ENCODE peak calls at places on chromosome 12, in seven cellular contexts. N is Right ventricle myocardium superior, K is HuH-7, H is IMR-90, I is NCI-H1092, T is fibroblast of villous mesenchyme, A is H54. Y is an unnamed sample.

GRCh38 chr12:42588981-42589464 is 523 bp downstream of the PRICKLE1 start:
- DNase-seq in A (no peak), K (peak; percentile 41), T (no peak), I (no peak), N (peak; percentile 50), H (peak; percentile 38), Y (no peak)

GRCh38 chr12:1593232-1594044 is 943 bp downstream of the FBXL14 start:
- DNase-seq in K (no peak), I (no peak), A (no peak), N (peak; percentile 58), H (no peak), T (no peak), Y (no peak)

GRCh38 chr12:14418526-14418925 is 53.0 kb downstream of the ATF7IP start:
- DNase-seq in I (no peak), H (peak; percentile 38), N (no peak), T (no peak), A (no peak), K (no peak), Y (no peak)

GRCh38 chr12:93892431-93893210 is 215.4 kb downstream of the CRADD start:
- DNase-seq in H (no peak), T (no peak), K (no peak), A (no peak), I (no peak), N (no peak), Y (no peak)

GRCh38 chr12:64610092-64610659 is at the start of gene RASSF3:
- DNase-seq in T (peak; percentile 81), K (peak; percentile 64), I (no peak), H (peak; percentile 67), A (peak; percentile 52), N (peak; percentile 88), Y (no peak)

GRCh38 chr12:102939670-102940222 is 17.7 kb upstream of the ASCL1 start:
- DNase-seq in A (no peak), N (no peak), K (no peak), T (no peak), I (no peak), H (no peak), Y (no peak)

GRCh38 chr12:76943004-76943403 is 64.2 kb upstream of the CSRP2 start:
- DNase-seq in T (no peak), N (no peak), H (no peak), I (no peak), K (no peak), A (no peak), Y (no peak)

GRCh38 chr12:94795520-94795919 is 145.2 kb upstream of the TMCC3 start:
- DNase-seq in A (peak; percentile 12), T (peak; percentile 53), N (peak; percentile 43), I (no peak), K (no peak), H (peak; percentile 53), Y (no peak)

GRCh38 chr12:45726594-45727300 is 2.8 kb upstream of the ARID2 start:
- DNase-seq in N (peak; percentile 76), H (peak; percentile 21), T (peak; percentile 52), I (peak; percentile 89), K (peak; percentile 33), A (peak; percentile 15), Y (no peak)

GRCh38 chr12:11877869-11878780 is 192.6 kb upstream of the BCL2L14 start:
- DNase-seq in I (no peak), H (peak; percentile 80), T (peak; percentile 64), A (peak; percentile 55), N (no peak), K (no peak), Y (no peak)

GRCh38 chr12:26198742-26199141 is 3.4 kb downstream of the SSPN start:
- DNase-seq in I (no peak), N (no peak), H (peak; percentile 63), T (peak; percentile 19), K (no peak), A (peak; percentile 22), Y (no peak)

GRCh38 chr12:121404734-121405133 is 4.8 kb downstream of the RNF34 start:
- DNase-seq in A (no peak), H (no peak), I (peak; percentile 38), T (peak; percentile 18), K (peak; percentile 13), N (no peak), Y (no peak)

GRCh38 chr12:14776236-14776959 is 26.9 kb downstream of the WBP11 start:
- DNase-seq in H (peak; percentile 29), N (no peak), I (no peak), A (no peak), T (no peak), K (no peak), Y (no peak)

GRCh38 chr12:55996201-55996714 is 818 bp upstream of the SUOX start:
- DNase-seq in I (peak; percentile 13), H (peak; percentile 62), T (peak; percentile 74), A (peak; percentile 27), N (peak; percentile 58), K (no peak), Y (no peak)

GRCh38 chr12:66235626-66236281 is 46.7 kb downstream of the IRAK3 start:
- DNase-seq in N (no peak), I (no peak), T (peak; percentile 13), A (no peak), H (peak; percentile 4), K (no peak), Y (no peak)

GRCh38 chr12:89244536-89244935 is 107.8 kb downstream of the DUSP6 start:
- DNase-seq in I (no peak), H (peak; percentile 64), T (peak; percentile 89), K (no peak), N (no peak), A (no peak), Y (no peak)

GRCh38 chr12:49853671-49854070 is 10.8 kb upstream of the BCDIN3D start:
- DNase-seq in H (no peak), A (no peak), T (no peak), I (no peak), N (no peak), K (no peak), Y (no peak)

GRCh38 chr12:52506858-52507715 is 13.1 kb downstream of the KRT5 start:
- DNase-seq in H (peak; percentile 65), N (no peak), A (peak; percentile 31), T (peak; percentile 74), I (peak; percentile 4), K (peak; percentile 46), Y (no peak)

GRCh38 chr12:87234898-87235297 is 794.3 kb downstream of the C12orf50 start:
- DNase-seq in N (no peak), T (no peak), A (no peak), I (no peak), H (no peak), K (no peak), Y (no peak)

GRCh38 chr12:89351489-89352241 is 636 bp downstream of the DUSP6 start:
- DNase-seq in I (peak; percentile 51), T (peak; percentile 45), N (peak; percentile 66), K (no peak), H (peak; percentile 35), A (no peak), Y (no peak)

GRCh38 chr12:109761631-109761950 is 48.0 kb downstream of the FAM222A start:
- DNase-seq in H (no peak), A (no peak), T (no peak), N (no peak), K (no peak), I (no peak), Y (no peak)

GRCh38 chr12:117030187-117030896 is 68.9 kb downstream of the TESC start:
- DNase-seq in K (no peak), A (no peak), T (no peak), N (peak; percentile 42), H (no peak), I (no peak), Y (no peak)

GRCh38 chr12:80714846-80715245 is 1.9 kb upstream of the MYF5 start:
- DNase-seq in T (no peak), K (no peak), N (no peak), H (no peak), I (no peak), A (no peak), Y (no peak)

GRCh38 chr12:104969328-104969727 is 11.2 kb upstream of the SLC41A2 start:
- DNase-seq in A (no peak), H (no peak), K (no peak), T (no peak), N (no peak), I (no peak), Y (no peak)

GRCh38 chr12:19388131-19388549 is 51.2 kb upstream of the AEBP2 start:
- DNase-seq in T (peak; percentile 77), K (no peak), H (peak; percentile 39), I (no peak), A (no peak), N (no peak), Y (no peak)

GRCh38 chr12:18217981-18218380 is 43.3 kb upstream of the PIK3C2G start:
- DNase-seq in H (peak; percentile 0), T (no peak), A (no peak), N (no peak), I (no peak), K (no peak), Y (no peak)

GRCh38 chr12:120353136-120353535 is 15.8 kb downstream of the MSI1 start:
- DNase-seq in N (no peak), I (no peak), T (no peak), H (no peak), A (no peak), K (no peak), Y (no peak)

GRCh38 chr12:28618772-28619171 is 428.5 kb downstream of the CCDC91 start:
- DNase-seq in T (no peak), I (no peak), A (no peak), H (no peak), K (no peak), N (no peak), Y (no peak)

GRCh38 chr12:113981876-113982275 is 15.8 kb upstream of the RBM19 start:
- DNase-seq in A (no peak), K (no peak), I (no peak), N (no peak), H (no peak), T (no peak), Y (no peak)

GRCh38 chr12:15393037-15393436 is 70.7 kb downstream of the PTPRO start:
- DNase-seq in A (no peak), T (no peak), N (no peak), K (no peak), I (no peak), H (no peak), Y (no peak)

GRCh38 chr12:2642176-2642892 is 152.4 kb upstream of the FKBP4 start:
- DNase-seq in H (no peak), T (no peak), N (no peak), I (no peak), K (no peak), A (no peak), Y (no peak)

GRCh38 chr12:22321018-22321605 is 13.4 kb downstream of the ST8SIA1 start:
- DNase-seq in T (no peak), A (no peak), I (no peak), N (no peak), H (no peak), K (no peak), Y (no peak)

GRCh38 chr12:64025174-64025958 is 180.9 kb downstream of the SRGAP1 start:
- DNase-seq in I (no peak), T (no peak), N (no peak), H (no peak), A (no peak), K (no peak), Y (no peak)

GRCh38 chr12:25796523-25797000 is 161.9 kb upstream of the RASSF8 start:
- DNase-seq in H (peak; percentile 67), K (no peak), A (no peak), N (no peak), I (no peak), T (no peak), Y (no peak)

GRCh38 chr12:90065301-90065801 is 356.7 kb upstream of the ATP2B1 start:
- DNase-seq in K (no peak), H (no peak), N (no peak), T (no peak), A (no peak), I (peak; percentile 16), Y (no peak)

GRCh38 chr12:61870658-61871559 is 389.3 kb upstream of the USP15 start:
- DNase-seq in A (no peak), I (no peak), N (no peak), K (no peak), T (no peak), H (no peak), Y (no peak)

GRCh38 chr12:56151672-56152131 is 685 bp upstream of the MYL6B start:
- DNase-seq in N (peak; percentile 61), T (no peak), I (peak; percentile 31), K (peak; percentile 76), A (no peak), H (no peak), Y (no peak)

GRCh38 chr12:96425973-96426372 is 25.7 kb upstream of the CDK17 start:
- DNase-seq in N (no peak), H (peak; percentile 83), I (no peak), T (peak; percentile 91), A (no peak), K (no peak), Y (no peak)

Y was measured in GM12878.